ENCODE peak calls at places on chromosomes 3 and 15, in six cellular contexts. One of them, this sample, is unnamed.
A peak's percentile ranks its signal among the peaks of the same experiment; 100 is the strongest.

GRCh38 chr3:37223084-37223975 is 48.9 kb upstream of the LRRFIP2 start:
- DNase-seq in astrocyte: no peak
- DNase-seq in uterus: no peak
- DNase-seq in dorsolateral prefrontal cortex: no peak
- DNase-seq in H1: no peak
- DNase-seq in GM12878: no peak
- DNase-seq in this sample: no peak

GRCh38 chr3:15284121-15284889 is 48.1 kb downstream of the SH3BP5 start:
- DNase-seq in astrocyte: peak; percentile 13
- DNase-seq in uterus: no peak
- DNase-seq in dorsolateral prefrontal cortex: no peak
- DNase-seq in H1: no peak
- DNase-seq in GM12878: no peak
- DNase-seq in this sample: no peak

GRCh38 chr15:73930371-73930770 is 4.1 kb downstream of the LOXL1 start:
- DNase-seq in astrocyte: peak; percentile 97
- DNase-seq in uterus: no peak
- DNase-seq in dorsolateral prefrontal cortex: no peak
- DNase-seq in H1: no peak
- DNase-seq in GM12878: no peak
- DNase-seq in this sample: no peak

GRCh38 chr3:131109156-131109555 is 82.5 kb downstream of the NEK11 start:
- DNase-seq in astrocyte: no peak
- DNase-seq in uterus: no peak
- DNase-seq in dorsolateral prefrontal cortex: no peak
- DNase-seq in H1: no peak
- DNase-seq in GM12878: no peak
- DNase-seq in this sample: no peak

GRCh38 chr3:179196098-179196497 is 47.9 kb downstream of the PIK3CA start:
- DNase-seq in astrocyte: peak; percentile 82
- DNase-seq in uterus: no peak
- DNase-seq in dorsolateral prefrontal cortex: no peak
- DNase-seq in H1: no peak
- DNase-seq in GM12878: peak; percentile 24
- DNase-seq in this sample: no peak

GRCh38 chr3:115823083-115823482 is 199.8 kb downstream of the GAP43 start:
- DNase-seq in astrocyte: no peak
- DNase-seq in uterus: no peak
- DNase-seq in dorsolateral prefrontal cortex: no peak
- DNase-seq in H1: no peak
- DNase-seq in GM12878: no peak
- DNase-seq in this sample: no peak

GRCh38 chr3:124606180-124606579 is 124.1 kb upstream of the UMPS start:
- DNase-seq in astrocyte: no peak
- DNase-seq in uterus: no peak
- DNase-seq in dorsolateral prefrontal cortex: no peak
- DNase-seq in H1: no peak
- DNase-seq in GM12878: no peak
- DNase-seq in this sample: no peak

GRCh38 chr3:20511863-20512262 is 325.9 kb upstream of the SGO1 start:
- DNase-seq in astrocyte: peak; percentile 63
- DNase-seq in uterus: no peak
- DNase-seq in dorsolateral prefrontal cortex: no peak
- DNase-seq in H1: peak; percentile 49
- DNase-seq in GM12878: no peak
- DNase-seq in this sample: no peak

GRCh38 chr3:147343926-147344325 is 62.4 kb downstream of the ZIC4 start:
- DNase-seq in astrocyte: no peak
- DNase-seq in uterus: no peak
- DNase-seq in dorsolateral prefrontal cortex: no peak
- DNase-seq in H1: no peak
- DNase-seq in GM12878: no peak
- DNase-seq in this sample: no peak

GRCh38 chr3:44045476-44046275 is 196.0 kb upstream of the TOPAZ1 start:
- DNase-seq in astrocyte: peak; percentile 26
- DNase-seq in uterus: no peak
- DNase-seq in dorsolateral prefrontal cortex: no peak
- DNase-seq in H1: no peak
- DNase-seq in GM12878: peak; percentile 98
- DNase-seq in this sample: peak; percentile 90

GRCh38 chr15:77400258-77400657 is 19.6 kb downstream of the PEAK1 start:
- DNase-seq in astrocyte: no peak
- DNase-seq in uterus: no peak
- DNase-seq in dorsolateral prefrontal cortex: no peak
- DNase-seq in H1: no peak
- DNase-seq in GM12878: no peak
- DNase-seq in this sample: no peak

GRCh38 chr15:42163291-42163690 is 6.9 kb upstream of the PLA2G4F start:
- DNase-seq in astrocyte: no peak
- DNase-seq in uterus: no peak
- DNase-seq in dorsolateral prefrontal cortex: no peak
- DNase-seq in H1: no peak
- DNase-seq in GM12878: no peak
- DNase-seq in this sample: no peak
- H3K4me3 ChIP-seq in astrocyte: no peak overlapping the region
- H3K4me3 ChIP-seq in uterus: no peak overlapping the region
- H3K4me3 ChIP-seq in dorsolateral prefrontal cortex: no peak overlapping the region
- H3K4me3 ChIP-seq in H1: no peak overlapping the region
- H3K4me3 ChIP-seq in GM12878: no peak overlapping the region
- H3K4me3 ChIP-seq in this sample: no peak overlapping the region

DNA sequence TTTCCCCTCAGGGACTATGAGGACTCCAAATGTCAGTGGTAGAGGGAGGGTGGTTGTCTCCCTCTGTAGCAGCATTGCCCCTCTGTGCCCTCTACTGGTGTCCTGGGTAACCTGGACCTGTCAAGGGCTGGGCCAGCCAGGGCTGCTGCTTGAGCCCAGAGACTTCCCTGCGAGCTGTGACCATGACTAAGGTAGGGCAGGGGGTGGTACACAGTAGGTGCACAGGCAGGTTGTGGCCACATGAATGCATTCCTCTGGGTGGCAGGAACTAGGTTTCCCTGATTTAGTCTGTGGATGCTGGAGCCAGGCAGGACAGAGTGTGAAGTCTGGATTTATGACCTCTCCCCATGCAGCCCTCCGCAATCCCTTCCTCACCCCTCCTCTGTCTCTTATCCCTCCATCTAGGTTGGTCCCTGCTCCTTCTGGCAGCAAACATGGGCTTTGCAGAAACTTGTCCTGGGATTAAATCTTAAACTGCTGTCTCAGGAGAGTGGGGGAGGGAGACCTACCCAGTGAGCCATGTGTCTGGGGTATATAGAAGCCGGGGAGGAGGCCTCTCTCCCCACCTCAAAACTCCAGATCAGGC is 8.7 kb upstream of the SEMA3F start:
- DNase-seq in astrocyte: no peak
- DNase-seq in uterus: no peak
- DNase-seq in dorsolateral prefrontal cortex: no peak
- DNase-seq in H1: no peak
- DNase-seq in GM12878: no peak
- DNase-seq in this sample: no peak
- TF ChIP-seq CTCF in astrocyte: no peak
- TF ChIP-seq CTCF in uterus: no peak
- TF ChIP-seq CTCF in dorsolateral prefrontal cortex: no peak
- TF ChIP-seq CTCF in H1: no peak
- TF ChIP-seq CTCF in GM12878: peak; percentile 9
- TF ChIP-seq CTCF in this sample: peak; percentile 7

DNA sequence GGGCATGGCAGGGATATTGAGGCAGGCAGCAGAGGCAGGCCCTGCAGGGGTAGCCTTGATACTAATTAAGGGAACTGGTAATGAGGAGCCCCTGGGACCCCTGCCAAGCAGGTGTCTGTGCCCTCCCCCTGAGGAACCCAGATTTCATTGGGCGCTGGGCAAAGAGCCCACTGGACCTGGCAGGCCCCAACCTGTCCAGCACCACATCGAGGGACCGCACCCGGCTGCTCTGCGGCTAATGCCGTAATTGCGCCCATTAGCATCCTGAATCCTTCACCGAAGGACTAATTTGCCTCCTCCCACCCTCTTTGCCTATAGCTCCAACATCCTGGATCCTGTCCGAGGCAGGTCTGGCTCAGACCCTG is 13.7 kb upstream of the SEMA3B start:
- DNase-seq in astrocyte: no peak
- DNase-seq in uterus: no peak
- DNase-seq in dorsolateral prefrontal cortex: no peak
- DNase-seq in H1: no peak
- DNase-seq in GM12878: no peak
- DNase-seq in this sample: no peak
- H3K4me3 ChIP-seq in astrocyte: no peak overlapping the region
- H3K4me3 ChIP-seq in uterus: no peak overlapping the region
- H3K4me3 ChIP-seq in dorsolateral prefrontal cortex: no peak overlapping the region
- H3K4me3 ChIP-seq in H1: no peak overlapping the region
- H3K4me3 ChIP-seq in GM12878: no peak overlapping the region
- H3K4me3 ChIP-seq in this sample: no peak overlapping the region

GRCh38 chr15:80856400-80856799 is 77.2 kb downstream of the CEMIP start:
- DNase-seq in astrocyte: no peak
- DNase-seq in uterus: no peak
- DNase-seq in dorsolateral prefrontal cortex: no peak
- DNase-seq in H1: no peak
- DNase-seq in GM12878: no peak
- DNase-seq in this sample: no peak
- TF ChIP-seq CTCF in astrocyte: peak; percentile 26
- TF ChIP-seq CTCF in uterus: no peak
- TF ChIP-seq CTCF in dorsolateral prefrontal cortex: peak; percentile 39
- TF ChIP-seq CTCF in H1: peak; percentile 54
- TF ChIP-seq CTCF in GM12878: peak; percentile 14
- TF ChIP-seq CTCF in this sample: peak; percentile 26

DNA sequence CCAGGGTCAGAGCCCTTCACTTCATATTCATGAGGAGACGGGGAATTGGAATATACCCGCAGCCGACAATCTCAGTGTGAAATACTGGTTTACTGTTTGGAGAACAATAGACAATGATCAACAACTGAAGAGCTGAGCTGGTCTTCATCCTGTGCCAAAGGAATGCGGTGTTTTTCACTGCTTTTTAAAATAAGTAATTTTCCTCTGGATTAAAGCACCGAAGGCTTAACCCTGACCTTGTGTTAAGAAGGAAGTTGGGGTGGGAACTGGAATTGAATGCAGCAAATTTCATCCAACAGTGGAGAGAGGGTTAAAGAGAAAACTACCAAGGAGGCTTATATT is at the start of gene TM4SF18:
- DNase-seq in astrocyte: no peak
- DNase-seq in uterus: no peak
- DNase-seq in dorsolateral prefrontal cortex: no peak
- DNase-seq in H1: no peak
- DNase-seq in GM12878: no peak
- DNase-seq in this sample: no peak
- H3K4me3 ChIP-seq in astrocyte: no peak within 1 kb of the TSS
- H3K4me3 ChIP-seq in uterus: peak within 1 kb of the TSS; percentile 7
- H3K4me3 ChIP-seq in dorsolateral prefrontal cortex: peak within 1 kb of the TSS; percentile 1
- H3K4me3 ChIP-seq in H1: no peak within 1 kb of the TSS
- H3K4me3 ChIP-seq in GM12878: no peak within 1 kb of the TSS
- H3K4me3 ChIP-seq in this sample: no peak within 1 kb of the TSS

GRCh38 chr3:128490650-128491070 is 2.3 kb downstream of the GATA2 start:
- DNase-seq in astrocyte: no peak
- DNase-seq in uterus: no peak
- DNase-seq in dorsolateral prefrontal cortex: no peak
- DNase-seq in H1: no peak
- DNase-seq in GM12878: no peak
- DNase-seq in this sample: no peak

GRCh38 chr3:128488636-128488994 is 4.4 kb downstream of the GATA2 start:
- DNase-seq in astrocyte: no peak
- DNase-seq in uterus: no peak
- DNase-seq in dorsolateral prefrontal cortex: no peak
- DNase-seq in H1: no peak
- DNase-seq in GM12878: no peak
- DNase-seq in this sample: no peak

GRCh38 chr3:128491071-128491899 is 1.7 kb downstream of the GATA2 start:
- DNase-seq in astrocyte: no peak
- DNase-seq in uterus: peak; percentile 46
- DNase-seq in dorsolateral prefrontal cortex: peak; percentile 23
- DNase-seq in H1: peak; percentile 66
- DNase-seq in GM12878: no peak
- DNase-seq in this sample: no peak

GRCh38 chr3:128488995-128489859 is 3.8 kb downstream of the GATA2 start:
- DNase-seq in astrocyte: no peak
- DNase-seq in uterus: peak; percentile 86
- DNase-seq in dorsolateral prefrontal cortex: peak; percentile 27
- DNase-seq in H1: peak; percentile 79
- DNase-seq in GM12878: no peak
- DNase-seq in this sample: no peak

DNA sequence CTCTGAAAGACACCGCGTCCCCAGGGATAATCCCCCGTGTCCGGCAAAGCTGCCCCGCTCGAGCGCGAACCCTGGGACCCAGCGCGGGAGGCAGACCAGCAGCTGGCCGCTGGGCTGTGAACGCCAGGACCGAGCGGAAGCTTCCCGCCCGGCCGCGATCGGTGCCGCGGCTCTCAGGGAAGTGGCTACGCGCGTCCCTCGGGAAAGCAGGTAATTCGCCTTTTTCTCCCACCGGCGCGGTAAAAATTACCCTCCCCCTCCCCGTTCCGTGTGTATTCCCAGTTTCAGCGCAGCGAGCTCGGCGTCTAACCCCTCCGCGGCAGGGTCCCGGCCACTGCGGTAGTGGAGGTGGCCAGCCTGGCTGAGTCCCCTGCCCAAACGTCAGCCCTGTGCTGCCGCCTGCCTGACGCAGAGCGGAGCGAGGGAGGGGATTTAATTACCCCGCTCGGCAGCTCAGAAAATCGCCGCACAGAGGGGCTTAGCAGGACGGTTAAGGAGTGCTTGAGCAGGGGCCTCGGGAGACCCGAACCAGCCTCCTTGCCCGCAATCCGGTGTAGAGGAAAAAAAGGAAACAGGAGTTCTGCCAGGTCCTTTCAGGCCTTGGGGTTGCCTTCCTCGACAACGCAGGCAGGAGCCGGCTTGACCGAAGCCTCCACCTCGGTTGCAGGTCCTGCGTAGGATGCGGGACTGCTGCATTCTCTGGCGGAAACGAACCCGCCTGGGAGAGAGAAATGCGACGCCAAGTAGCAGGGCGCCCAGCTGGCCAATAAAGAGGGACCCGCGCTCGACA is 2.9 kb downstream of the GATA2 start:
- DNase-seq in astrocyte: no peak
- DNase-seq in uterus: peak; percentile 56
- DNase-seq in dorsolateral prefrontal cortex: peak; percentile 29
- DNase-seq in H1: peak; percentile 81
- DNase-seq in GM12878: no peak
- DNase-seq in this sample: no peak
- TF ChIP-seq CTCF in astrocyte: no peak
- TF ChIP-seq CTCF in uterus: peak; percentile 29
- TF ChIP-seq CTCF in dorsolateral prefrontal cortex: no peak
- TF ChIP-seq CTCF in H1: no peak
- TF ChIP-seq CTCF in GM12878: no peak
- TF ChIP-seq CTCF in this sample: no peak

DNA sequence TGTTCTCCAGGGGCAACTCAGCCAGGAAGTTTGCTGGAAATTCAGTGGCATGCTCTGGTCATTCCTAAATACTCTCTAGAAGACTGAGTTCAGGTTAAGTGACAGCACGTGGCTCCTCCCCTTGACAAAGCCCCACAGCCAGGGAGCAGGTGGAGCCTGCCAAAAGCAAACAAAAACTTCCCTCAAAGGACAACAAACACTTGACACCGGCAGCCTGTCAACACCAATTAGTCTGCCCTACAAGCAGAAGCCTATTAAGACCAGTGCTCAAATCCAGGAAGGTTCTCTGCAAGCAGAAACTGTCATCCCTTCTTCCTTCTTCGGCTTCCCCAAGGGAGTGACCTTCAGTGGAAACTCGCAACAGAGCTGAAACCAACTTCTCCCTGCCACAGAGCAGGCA is 5.0 kb downstream of the MEX3B start:
- DNase-seq in astrocyte: no peak
- DNase-seq in uterus: no peak
- DNase-seq in dorsolateral prefrontal cortex: no peak
- DNase-seq in H1: peak; percentile 67
- DNase-seq in GM12878: no peak
- DNase-seq in this sample: no peak
- H3K4me3 ChIP-seq in astrocyte: no peak overlapping the region
- H3K4me3 ChIP-seq in uterus: no peak overlapping the region
- H3K4me3 ChIP-seq in dorsolateral prefrontal cortex: no peak overlapping the region
- H3K4me3 ChIP-seq in H1: no peak overlapping the region
- H3K4me3 ChIP-seq in GM12878: no peak overlapping the region
- H3K4me3 ChIP-seq in this sample: no peak overlapping the region

This sample was measured in GM12864.